ENCODE peak calls at places on chromosome 19, in seven cellular contexts. One of them, this sample, is unnamed.

GRCh38 chr19:4506449-4507149 is 11.7 kb downstream of the PLIN4 start:
- DNase-seq in mesothelial cell of epicardium: no peak
- DNase-seq in neural crest cell: no peak
- DNase-seq in CD8-positive, alpha-beta T cell: no peak
- DNase-seq in fibroblast of villous mesenchyme: peak
- DNase-seq in kidney: no peak
- DNase-seq in HepG2: no peak
- DNase-seq in this sample: no peak

GRCh38 chr19:16588089-16588823 is 16.0 kb upstream of the SLC35E1 start:
- DNase-seq in neural crest cell: no peak
- DNase-seq in kidney: no peak
- DNase-seq in fibroblast of villous mesenchyme: peak
- DNase-seq in CD8-positive, alpha-beta T cell: peak
- DNase-seq in HepG2: no peak
- DNase-seq in mesothelial cell of epicardium: no peak
- DNase-seq in this sample: peak

GRCh38 chr19:18676692-18677091 is 6.8 kb upstream of the CRTC1 start:
- DNase-seq in HepG2: no peak
- DNase-seq in kidney: no peak
- DNase-seq in fibroblast of villous mesenchyme: no peak
- DNase-seq in CD8-positive, alpha-beta T cell: no peak
- DNase-seq in mesothelial cell of epicardium: no peak
- DNase-seq in neural crest cell: no peak
- DNase-seq in this sample: no peak

GRCh38 chr19:8900421-8900820 is 68.2 kb downstream of the MBD3L1 start:
- DNase-seq in mesothelial cell of epicardium: no peak
- DNase-seq in neural crest cell: no peak
- DNase-seq in fibroblast of villous mesenchyme: no peak
- DNase-seq in kidney: no peak
- DNase-seq in HepG2: no peak
- DNase-seq in CD8-positive, alpha-beta T cell: no peak
- DNase-seq in this sample: no peak

GRCh38 chr19:6260912-6261636 is 18.7 kb downstream of the MLLT1 start:
- DNase-seq in CD8-positive, alpha-beta T cell: peak
- DNase-seq in HepG2: peak
- DNase-seq in neural crest cell: peak
- DNase-seq in kidney: no peak
- DNase-seq in fibroblast of villous mesenchyme: no peak
- DNase-seq in mesothelial cell of epicardium: no peak
- DNase-seq in this sample: no peak

GRCh38 chr19:10946964-10947657 is 13.7 kb upstream of the SMARCA4 start:
- DNase-seq in HepG2: no peak
- DNase-seq in mesothelial cell of epicardium: no peak
- DNase-seq in CD8-positive, alpha-beta T cell: no peak
- DNase-seq in kidney: no peak
- DNase-seq in fibroblast of villous mesenchyme: peak
- DNase-seq in neural crest cell: no peak
- DNase-seq in this sample: no peak

GRCh38 chr19:7540761-7541480 is 5.4 kb downstream of the PNPLA6 start:
- DNase-seq in HepG2: no peak
- DNase-seq in fibroblast of villous mesenchyme: no peak
- DNase-seq in kidney: no peak
- DNase-seq in CD8-positive, alpha-beta T cell: no peak
- DNase-seq in neural crest cell: no peak
- DNase-seq in mesothelial cell of epicardium: no peak
- DNase-seq in this sample: no peak

GRCh38 chr19:50793558-50794065 is 3.4 kb downstream of the ACP4 start:
- DNase-seq in HepG2: no peak
- DNase-seq in fibroblast of villous mesenchyme: no peak
- DNase-seq in CD8-positive, alpha-beta T cell: no peak
- DNase-seq in neural crest cell: no peak
- DNase-seq in mesothelial cell of epicardium: no peak
- DNase-seq in kidney: no peak
- DNase-seq in this sample: no peak

GRCh38 chr19:11560404-11560988 is 1.5 kb upstream of the ELOF1 start:
- DNase-seq in fibroblast of villous mesenchyme: peak
- DNase-seq in CD8-positive, alpha-beta T cell: peak
- DNase-seq in neural crest cell: peak
- DNase-seq in mesothelial cell of epicardium: no peak
- DNase-seq in kidney: no peak
- DNase-seq in HepG2: peak
- DNase-seq in this sample: peak

GRCh38 chr19:19050731-19051130 is 13.1 kb upstream of the SLC25A42 start:
- DNase-seq in CD8-positive, alpha-beta T cell: no peak
- DNase-seq in mesothelial cell of epicardium: no peak
- DNase-seq in neural crest cell: no peak
- DNase-seq in HepG2: no peak
- DNase-seq in kidney: no peak
- DNase-seq in fibroblast of villous mesenchyme: no peak
- DNase-seq in this sample: no peak

GRCh38 chr19:53308339-53308811 is 25.2 kb upstream of the ZNF845 start:
- DNase-seq in HepG2: no peak
- DNase-seq in neural crest cell: peak
- DNase-seq in mesothelial cell of epicardium: no peak
- DNase-seq in CD8-positive, alpha-beta T cell: peak
- DNase-seq in fibroblast of villous mesenchyme: peak
- DNase-seq in kidney: no peak
- DNase-seq in this sample: no peak

GRCh38 chr19:36049080-36049698 is 4.9 kb downstream of the THAP8 start:
- DNase-seq in mesothelial cell of epicardium: no peak
- DNase-seq in kidney: no peak
- DNase-seq in neural crest cell: no peak
- DNase-seq in CD8-positive, alpha-beta T cell: no peak
- DNase-seq in HepG2: no peak
- DNase-seq in fibroblast of villous mesenchyme: no peak
- DNase-seq in this sample: no peak

GRCh38 chr19:50401505-50402450 is 17.0 kb upstream of the SPIB start:
- DNase-seq in CD8-positive, alpha-beta T cell: no peak
- DNase-seq in neural crest cell: no peak
- DNase-seq in HepG2: no peak
- DNase-seq in mesothelial cell of epicardium: no peak
- DNase-seq in kidney: no peak
- DNase-seq in fibroblast of villous mesenchyme: no peak
- DNase-seq in this sample: no peak

DNA sequence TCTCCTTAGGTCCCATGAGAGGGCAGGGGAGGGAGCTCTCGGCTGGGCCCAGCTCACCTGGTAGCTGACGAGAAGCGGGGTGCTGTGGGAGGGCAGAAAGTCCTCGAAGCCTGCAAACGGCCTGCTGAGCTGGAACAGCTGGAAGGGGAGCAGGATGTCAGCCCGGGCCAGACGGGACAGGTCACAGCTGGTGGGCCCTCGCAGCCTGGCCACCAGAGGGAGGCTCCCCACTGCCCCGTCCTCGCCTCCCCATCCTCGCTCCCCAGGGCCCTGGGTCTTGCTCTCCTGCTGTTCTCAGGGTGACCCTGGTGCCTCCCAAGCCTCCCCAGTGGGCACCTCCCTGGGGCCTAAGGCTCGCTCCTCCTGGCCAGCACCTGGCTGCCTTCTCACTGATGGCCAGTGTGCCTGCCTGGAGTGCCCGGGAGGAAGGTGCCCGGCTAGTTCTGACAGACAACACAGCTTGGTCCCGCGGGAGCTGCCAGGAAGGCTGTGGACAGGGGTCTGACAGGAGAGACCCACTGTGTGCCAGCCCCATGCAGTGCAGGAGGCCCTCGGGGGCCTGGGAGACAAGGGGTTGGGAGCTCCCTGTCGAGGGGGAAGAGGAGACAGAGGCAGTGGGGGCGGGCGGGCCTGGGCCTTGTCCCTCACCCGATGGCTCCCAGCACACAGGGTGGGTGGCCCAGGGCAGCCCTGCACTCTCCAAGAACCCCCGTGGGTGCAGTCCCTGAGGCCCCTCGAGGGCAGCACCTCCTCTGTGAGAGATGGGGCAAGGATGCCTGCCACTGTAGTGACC is 20.3 kb downstream of the GPX4 start:
- DNase-seq in CD8-positive, alpha-beta T cell: no peak
- DNase-seq in fibroblast of villous mesenchyme: no peak
- DNase-seq in kidney: peak
- DNase-seq in mesothelial cell of epicardium: no peak
- DNase-seq in neural crest cell: no peak
- DNase-seq in HepG2: no peak
- DNase-seq in this sample: no peak
- TF ChIP-seq CTCF in CD8-positive, alpha-beta T cell: no peak
- TF ChIP-seq CTCF in fibroblast of villous mesenchyme: no peak
- TF ChIP-seq CTCF in kidney: no peak
- TF ChIP-seq CTCF in mesothelial cell of epicardium: no peak
- TF ChIP-seq CTCF in neural crest cell: no peak
- TF ChIP-seq CTCF in HepG2: no peak
- TF ChIP-seq CTCF in this sample: no peak

DNA sequence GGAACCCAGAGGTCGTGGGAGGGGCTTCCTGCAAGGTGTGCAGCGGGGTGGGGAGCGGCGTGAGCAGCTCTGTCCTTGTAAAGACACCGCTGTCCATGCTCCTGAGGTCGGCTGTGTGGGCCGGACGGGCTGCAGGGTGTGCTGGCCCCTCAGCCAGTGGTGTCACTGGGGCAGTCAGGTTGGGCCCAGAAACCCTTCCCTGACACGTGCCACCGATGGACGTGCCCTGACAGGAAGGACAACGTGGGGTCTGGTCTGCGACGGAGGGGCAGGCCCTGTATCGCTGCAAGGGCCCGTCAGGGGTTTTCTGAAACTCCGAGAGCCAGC is 4.2 kb upstream of the RPS15 start:
- DNase-seq in kidney: no peak
- DNase-seq in mesothelial cell of epicardium: no peak
- DNase-seq in HepG2: no peak
- DNase-seq in CD8-positive, alpha-beta T cell: no peak
- DNase-seq in neural crest cell: no peak
- DNase-seq in fibroblast of villous mesenchyme: no peak
- DNase-seq in this sample: no peak
- TF ChIP-seq CTCF in kidney: no peak
- TF ChIP-seq CTCF in mesothelial cell of epicardium: no peak
- TF ChIP-seq CTCF in HepG2: no peak
- TF ChIP-seq CTCF in CD8-positive, alpha-beta T cell: no peak
- TF ChIP-seq CTCF in neural crest cell: no peak
- TF ChIP-seq CTCF in fibroblast of villous mesenchyme: no peak
- TF ChIP-seq CTCF in this sample: no peak

GRCh38 chr19:1783354-1783753 is 28.7 kb downstream of the ATP8B3 start:
- DNase-seq in CD8-positive, alpha-beta T cell: no peak
- DNase-seq in HepG2: no peak
- DNase-seq in neural crest cell: no peak
- DNase-seq in mesothelial cell of epicardium: no peak
- DNase-seq in fibroblast of villous mesenchyme: no peak
- DNase-seq in kidney: no peak
- DNase-seq in this sample: no peak

GRCh38 chr19:1782501-1782900 is 29.2 kb downstream of the ONECUT3 start:
- DNase-seq in CD8-positive, alpha-beta T cell: no peak
- DNase-seq in HepG2: no peak
- DNase-seq in fibroblast of villous mesenchyme: no peak
- DNase-seq in mesothelial cell of epicardium: no peak
- DNase-seq in neural crest cell: no peak
- DNase-seq in kidney: no peak
- DNase-seq in this sample: no peak

GRCh38 chr19:1779604-1779973 is 26.3 kb downstream of the ONECUT3 start:
- DNase-seq in HepG2: no peak
- DNase-seq in mesothelial cell of epicardium: no peak
- DNase-seq in CD8-positive, alpha-beta T cell: no peak
- DNase-seq in fibroblast of villous mesenchyme: no peak
- DNase-seq in kidney: no peak
- DNase-seq in neural crest cell: no peak
- DNase-seq in this sample: no peak

GRCh38 chr19:1777149-1777548 is 23.8 kb downstream of the ONECUT3 start:
- DNase-seq in CD8-positive, alpha-beta T cell: no peak
- DNase-seq in HepG2: no peak
- DNase-seq in neural crest cell: no peak
- DNase-seq in kidney: no peak
- DNase-seq in mesothelial cell of epicardium: no peak
- DNase-seq in fibroblast of villous mesenchyme: no peak
- DNase-seq in this sample: no peak

GRCh38 chr19:1780272-1780957 is 27.1 kb downstream of the ONECUT3 start:
- DNase-seq in kidney: peak
- DNase-seq in neural crest cell: no peak
- DNase-seq in CD8-positive, alpha-beta T cell: no peak
- DNase-seq in HepG2: peak
- DNase-seq in fibroblast of villous mesenchyme: peak
- DNase-seq in mesothelial cell of epicardium: no peak
- DNase-seq in this sample: peak
- TF ChIP-seq CTCF in kidney: no peak
- TF ChIP-seq CTCF in neural crest cell: peak
- TF ChIP-seq CTCF in CD8-positive, alpha-beta T cell: no peak
- TF ChIP-seq CTCF in HepG2: peak
- TF ChIP-seq CTCF in fibroblast of villous mesenchyme: no peak
- TF ChIP-seq CTCF in mesothelial cell of epicardium: no peak
- TF ChIP-seq CTCF in this sample: no peak

GRCh38 chr19:39497850-39498261 is 891 bp upstream of the DLL3 start:
- DNase-seq in fibroblast of villous mesenchyme: peak
- DNase-seq in kidney: no peak
- DNase-seq in HepG2: peak
- DNase-seq in CD8-positive, alpha-beta T cell: peak
- DNase-seq in neural crest cell: peak
- DNase-seq in mesothelial cell of epicardium: no peak
- DNase-seq in this sample: peak
- TF ChIP-seq CTCF in fibroblast of villous mesenchyme: peak
- TF ChIP-seq CTCF in kidney: no peak
- TF ChIP-seq CTCF in HepG2: peak
- TF ChIP-seq CTCF in CD8-positive, alpha-beta T cell: no peak
- TF ChIP-seq CTCF in neural crest cell: peak
- TF ChIP-seq CTCF in mesothelial cell of epicardium: no peak
- TF ChIP-seq CTCF in this sample: peak